ENCODE peak calls at places on chromosomes 7 and 10, in seven cellular contexts. One of them, this sample, is unnamed.

GRCh38 chr10:112519129-112519761 is 72.2 kb downstream of the VTI1A start:
- DNase-seq in IMR-90: no peak
- DNase-seq in H1: no peak
- DNase-seq in mesenchymal stem cell: no peak
- DNase-seq in trophoblast cell: no peak
- DNase-seq in neuronal stem cell: no peak
- DNase-seq in mesendoderm: no peak
- DNase-seq in this sample: no peak

GRCh38 chr10:79407397-79407796 is 38.0 kb downstream of the ZCCHC24 start:
- DNase-seq in trophoblast cell: no peak
- DNase-seq in H1: no peak
- DNase-seq in mesenchymal stem cell: no peak
- DNase-seq in neuronal stem cell: no peak
- DNase-seq in IMR-90: no peak
- DNase-seq in mesendoderm: no peak
- DNase-seq in this sample: no peak

GRCh38 chr10:78205457-78205856 is 171.8 kb downstream of the RPS24 start:
- DNase-seq in mesenchymal stem cell: no peak
- DNase-seq in mesendoderm: no peak
- DNase-seq in trophoblast cell: no peak
- DNase-seq in neuronal stem cell: no peak
- DNase-seq in H1: no peak
- DNase-seq in IMR-90: no peak
- DNase-seq in this sample: no peak

GRCh38 chr10:118564652-118565051 is 30.8 kb downstream of the PRLHR start:
- DNase-seq in IMR-90: no peak
- DNase-seq in neuronal stem cell: peak; percentile 21
- DNase-seq in mesendoderm: peak; percentile 72
- DNase-seq in trophoblast cell: no peak
- DNase-seq in H1: no peak
- DNase-seq in mesenchymal stem cell: no peak
- DNase-seq in this sample: peak; percentile 79

GRCh38 chr10:106043833-106044232 is 1120.7 kb downstream of the SORCS1 start:
- DNase-seq in IMR-90: peak; percentile 2
- DNase-seq in mesendoderm: peak; percentile 8
- DNase-seq in mesenchymal stem cell: peak; percentile 2
- DNase-seq in trophoblast cell: no peak
- DNase-seq in neuronal stem cell: no peak
- DNase-seq in H1: no peak
- DNase-seq in this sample: no peak

GRCh38 chr7:100719523-100720319 is 547 bp upstream of the EPO start:
- DNase-seq in mesenchymal stem cell: peak; percentile 32
- DNase-seq in H1: no peak
- DNase-seq in mesendoderm: no peak
- DNase-seq in trophoblast cell: no peak
- DNase-seq in IMR-90: peak; percentile 51
- DNase-seq in neuronal stem cell: no peak
- DNase-seq in this sample: no peak

GRCh38 chr7:55339033-55339995 is 25.8 kb upstream of the LANCL2 start:
- DNase-seq in mesenchymal stem cell: no peak
- DNase-seq in H1: no peak
- DNase-seq in mesendoderm: no peak
- DNase-seq in IMR-90: no peak
- DNase-seq in trophoblast cell: no peak
- DNase-seq in neuronal stem cell: no peak
- DNase-seq in this sample: no peak

GRCh38 chr10:28975891-28976471 is 298.7 kb downstream of the BAMBI start:
- DNase-seq in H1: no peak
- DNase-seq in mesenchymal stem cell: peak; percentile 20
- DNase-seq in IMR-90: peak; percentile 36
- DNase-seq in mesendoderm: no peak
- DNase-seq in trophoblast cell: no peak
- DNase-seq in neuronal stem cell: peak; percentile 14
- DNase-seq in this sample: no peak

GRCh38 chr10:70858759-70859158 is 29.6 kb downstream of the PCBD1 start:
- DNase-seq in trophoblast cell: no peak
- DNase-seq in mesendoderm: no peak
- DNase-seq in neuronal stem cell: no peak
- DNase-seq in IMR-90: no peak
- DNase-seq in H1: no peak
- DNase-seq in mesenchymal stem cell: no peak
- DNase-seq in this sample: no peak

DNA sequence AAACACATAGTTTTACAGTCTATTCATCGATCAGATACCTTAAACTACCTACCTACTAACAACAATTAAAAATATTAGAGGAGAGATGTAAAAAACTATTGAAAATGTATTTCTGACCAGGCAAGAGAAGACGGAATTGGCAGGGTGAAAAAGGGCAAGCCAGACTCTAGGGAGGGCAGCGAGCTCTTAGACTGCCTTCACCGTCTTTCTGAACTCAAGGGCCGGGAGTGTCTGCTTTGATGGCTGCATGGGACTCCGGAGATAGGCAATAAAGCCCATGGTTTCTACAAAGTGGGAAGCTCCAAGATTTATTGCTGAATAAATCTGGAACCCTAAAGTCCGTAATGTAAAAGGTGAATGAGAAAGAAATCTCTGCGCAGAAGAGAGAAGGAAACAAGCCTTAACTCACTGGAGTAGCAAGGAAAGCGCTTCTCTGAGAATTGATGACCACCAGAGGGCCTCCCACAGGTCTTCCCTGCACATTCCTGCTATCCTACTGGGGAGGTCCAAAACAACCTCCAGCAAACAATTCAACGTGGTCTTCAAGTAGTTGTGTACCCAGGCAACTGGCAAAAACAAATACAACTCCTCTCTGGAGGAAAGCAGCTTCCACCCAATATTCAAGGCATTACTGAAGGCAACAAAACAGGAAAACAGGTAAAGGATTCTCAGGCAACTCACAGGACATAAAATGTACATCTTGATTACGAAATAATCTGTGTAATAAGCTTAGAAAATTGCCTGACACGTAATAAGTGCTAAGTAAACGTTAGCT is 181.3 kb downstream of the SDK1 start:
- DNase-seq in trophoblast cell: peak; percentile 50
- DNase-seq in H1: peak; percentile 39
- DNase-seq in mesendoderm: peak; percentile 95
- DNase-seq in neuronal stem cell: peak; percentile 40
- DNase-seq in IMR-90: peak; percentile 35
- DNase-seq in mesenchymal stem cell: peak; percentile 71
- DNase-seq in this sample: peak; percentile 80
- H3K23ac ChIP-seq in trophoblast cell: no peak overlapping the region
- H3K23ac ChIP-seq in H1: no peak overlapping the region
- H3K23ac ChIP-seq in mesendoderm: no peak overlapping the region
- H3K23ac ChIP-seq in neuronal stem cell: no peak overlapping the region
- H3K23ac ChIP-seq in IMR-90: no peak overlapping the region
- H3K23ac ChIP-seq in mesenchymal stem cell: no peak overlapping the region
- H3K23ac ChIP-seq in this sample: no peak overlapping the region

DNA sequence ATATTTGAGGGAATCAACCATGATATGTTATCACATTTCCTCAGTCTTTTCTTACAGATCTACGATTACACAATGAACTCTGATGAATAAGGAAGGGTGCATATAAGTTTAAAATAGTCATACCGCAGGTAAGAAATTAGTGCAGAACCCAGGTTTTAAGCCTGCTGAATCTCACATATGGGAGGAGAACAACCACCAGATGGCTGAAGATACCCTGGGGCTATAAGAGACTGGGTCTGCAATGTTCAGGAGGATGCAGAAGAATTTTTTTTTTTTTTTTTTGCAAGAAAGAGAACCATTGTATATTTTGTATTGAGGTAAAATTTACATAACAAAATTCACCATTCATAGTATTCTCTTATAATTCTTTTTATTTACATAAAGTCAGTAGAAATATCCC is 372.3 kb upstream of the MYO3A start:
- DNase-seq in mesenchymal stem cell: no peak
- DNase-seq in mesendoderm: peak; percentile 8
- DNase-seq in trophoblast cell: no peak
- DNase-seq in neuronal stem cell: no peak
- DNase-seq in IMR-90: no peak
- DNase-seq in H1: no peak
- DNase-seq in this sample: no peak
- H2BK5ac ChIP-seq in mesenchymal stem cell: no peak overlapping the region
- H2BK5ac ChIP-seq in mesendoderm: no peak overlapping the region
- H2BK5ac ChIP-seq in trophoblast cell: no peak overlapping the region
- H2BK5ac ChIP-seq in neuronal stem cell: no peak overlapping the region
- H2BK5ac ChIP-seq in IMR-90: no peak overlapping the region
- H2BK5ac ChIP-seq in H1: no peak overlapping the region
- H2BK5ac ChIP-seq in this sample: no peak overlapping the region

GRCh38 chr7:143025331-143025730 is 1.6 kb downstream of the OR9A2 start:
- DNase-seq in neuronal stem cell: no peak
- DNase-seq in IMR-90: no peak
- DNase-seq in trophoblast cell: no peak
- DNase-seq in mesendoderm: no peak
- DNase-seq in H1: no peak
- DNase-seq in mesenchymal stem cell: no peak
- DNase-seq in this sample: no peak

GRCh38 chr7:143023047-143023446 is 3.9 kb downstream of the OR9A2 start:
- DNase-seq in IMR-90: no peak
- DNase-seq in mesendoderm: no peak
- DNase-seq in H1: no peak
- DNase-seq in mesenchymal stem cell: no peak
- DNase-seq in trophoblast cell: no peak
- DNase-seq in neuronal stem cell: no peak
- DNase-seq in this sample: no peak

DNA sequence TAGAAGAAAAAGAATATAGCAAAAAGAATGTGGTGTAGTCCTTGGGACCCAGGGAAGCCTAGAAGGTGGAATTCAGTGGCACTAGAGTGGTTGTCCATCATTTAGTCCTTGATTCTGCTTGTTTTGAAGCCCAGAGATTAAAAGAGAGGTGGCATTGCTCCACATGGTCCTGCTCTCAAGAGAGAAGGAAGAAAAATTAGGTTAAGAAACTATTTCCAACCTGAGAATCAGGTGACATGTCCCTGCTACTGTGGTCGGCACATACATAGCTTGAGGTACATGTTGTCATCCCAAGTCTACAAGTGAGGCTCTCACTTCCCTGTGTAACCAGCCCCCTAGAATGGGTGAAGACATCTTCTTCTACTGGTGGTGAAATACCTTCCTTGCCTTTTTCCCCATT is at the start of gene OR9A2:
- DNase-seq in trophoblast cell: no peak
- DNase-seq in mesendoderm: no peak
- DNase-seq in neuronal stem cell: no peak
- DNase-seq in H1: no peak
- DNase-seq in mesenchymal stem cell: no peak
- DNase-seq in IMR-90: no peak
- DNase-seq in this sample: no peak
- H3K4me1 ChIP-seq in trophoblast cell: no peaks in the 10 kb centered on the region
- H3K4me1 ChIP-seq in mesendoderm: no peaks in the 10 kb centered on the region
- H3K4me1 ChIP-seq in neuronal stem cell: no peaks in the 10 kb centered on the region
- H3K4me1 ChIP-seq in H1: no peaks in the 10 kb centered on the region
- H3K4me1 ChIP-seq in mesenchymal stem cell: no peaks in the 10 kb centered on the region
- H3K4me1 ChIP-seq in IMR-90: no peaks in the 10 kb centered on the region
- H3K4me1 ChIP-seq in this sample: no peaks in the 10 kb centered on the region

GRCh38 chr7:96737545-96738050 is 28.0 kb upstream of the SEM1 start:
- DNase-seq in trophoblast cell: peak; percentile 71
- DNase-seq in neuronal stem cell: no peak
- DNase-seq in mesendoderm: no peak
- DNase-seq in IMR-90: no peak
- DNase-seq in mesenchymal stem cell: no peak
- DNase-seq in H1: no peak
- DNase-seq in this sample: no peak
- H3K23ac ChIP-seq in trophoblast cell: no peak overlapping the region
- H3K23ac ChIP-seq in neuronal stem cell: no peak overlapping the region
- H3K23ac ChIP-seq in mesendoderm: no peak overlapping the region
- H3K23ac ChIP-seq in IMR-90: no peak overlapping the region
- H3K23ac ChIP-seq in mesenchymal stem cell: no peak overlapping the region
- H3K23ac ChIP-seq in H1: no peak overlapping the region
- H3K23ac ChIP-seq in this sample: no peak overlapping the region

GRCh38 chr10:104257235-104257634 is 2.5 kb downstream of the GSTO1 start:
- DNase-seq in IMR-90: no peak
- DNase-seq in mesenchymal stem cell: no peak
- DNase-seq in H1: no peak
- DNase-seq in trophoblast cell: no peak
- DNase-seq in neuronal stem cell: no peak
- DNase-seq in mesendoderm: no peak
- DNase-seq in this sample: no peak

GRCh38 chr10:104259999-104260774 is 5.5 kb downstream of the GSTO1 start:
- DNase-seq in H1: no peak
- DNase-seq in trophoblast cell: no peak
- DNase-seq in mesenchymal stem cell: peak; percentile 91
- DNase-seq in IMR-90: peak; percentile 35
- DNase-seq in mesendoderm: peak; percentile 18
- DNase-seq in neuronal stem cell: no peak
- DNase-seq in this sample: no peak

GRCh38 chr10:104260775-104261115 is 6.1 kb downstream of the GSTO1 start:
- DNase-seq in neuronal stem cell: no peak
- DNase-seq in H1: no peak
- DNase-seq in IMR-90: peak; percentile 81
- DNase-seq in mesendoderm: no peak
- DNase-seq in trophoblast cell: no peak
- DNase-seq in mesenchymal stem cell: peak; percentile 86
- DNase-seq in this sample: no peak

GRCh38 chr10:104258209-104258608 is 3.5 kb downstream of the GSTO1 start:
- DNase-seq in neuronal stem cell: no peak
- DNase-seq in IMR-90: no peak
- DNase-seq in mesendoderm: no peak
- DNase-seq in mesenchymal stem cell: no peak
- DNase-seq in H1: no peak
- DNase-seq in trophoblast cell: no peak
- DNase-seq in this sample: no peak

GRCh38 chr10:104259456-104259855 is 4.8 kb downstream of the GSTO1 start:
- DNase-seq in mesendoderm: no peak
- DNase-seq in IMR-90: no peak
- DNase-seq in trophoblast cell: no peak
- DNase-seq in H1: no peak
- DNase-seq in neuronal stem cell: no peak
- DNase-seq in mesenchymal stem cell: no peak
- DNase-seq in this sample: no peak
- H2BK5ac ChIP-seq in mesendoderm: no peak overlapping the region
- H2BK5ac ChIP-seq in IMR-90: peak overlapping the region; percentile 70
- H2BK5ac ChIP-seq in trophoblast cell: no peak overlapping the region
- H2BK5ac ChIP-seq in H1: no peak overlapping the region
- H2BK5ac ChIP-seq in neuronal stem cell: no peak overlapping the region
- H2BK5ac ChIP-seq in mesenchymal stem cell: no peak overlapping the region
- H2BK5ac ChIP-seq in this sample: no peak overlapping the region

This sample was measured in H9.